ENCODE peak calls at places on chromosomes 4 and X, in eight cellular contexts. U, J, S, K, Y, M, C and V are unnamed samples.

GRCh38 chrX:135295238-135295943 is 13.9 kb upstream of the ETDC start:
- DNase-seq in J (peak; percentile 11), M (no peak), K (peak; percentile 66), C (peak; percentile 39), U (peak; percentile 38), S (peak; percentile 50), Y (peak; percentile 40), V (peak; percentile 46)

GRCh38 chr4:19254476-19254875 is 997.2 kb upstream of the SLIT2 start:
- DNase-seq in K (no peak), J (no peak), C (no peak), S (no peak), M (no peak), Y (no peak), U (peak; percentile 73), V (no peak)

GRCh38 chrX:103624111-103624510 is 4.7 kb upstream of the TCEAL1 start:
- DNase-seq in M (no peak), U (no peak), S (no peak), C (no peak), Y (no peak), J (no peak), K (no peak), V (no peak)

GRCh38 chrX:134013092-134013497 is 27.7 kb upstream of the GPC3 start:
- DNase-seq in Y (no peak), J (no peak), K (no peak), S (no peak), U (peak; percentile 57), C (no peak), M (no peak), V (no peak)

GRCh38 chrX:2848806-2849420 is 20.2 kb downstream of the GYG2 start:
- DNase-seq in K (no peak), M (no peak), S (no peak), C (peak; percentile 54), Y (no peak), U (peak; percentile 74), J (no peak), V (no peak)

GRCh38 chr4:141576585-141577110 is 59.7 kb upstream of the IL15 start:
- DNase-seq in K (no peak), J (no peak), M (no peak), S (no peak), U (no peak), C (no peak), Y (no peak), V (no peak)

GRCh38 chr4:7398104-7398423 is 36.7 kb downstream of the PSAPL1 start:
- DNase-seq in Y (no peak), S (no peak), U (peak; percentile 14), K (peak; percentile 91), M (peak; percentile 58), C (peak; percentile 59), J (peak; percentile 78), V (no peak)

GRCh38 chr4:101464596-101464995 is 117.3 kb upstream of the PPP3CA start:
- DNase-seq in J (no peak), K (no peak), Y (no peak), M (no peak), S (no peak), U (no peak), C (no peak), V (no peak)

GRCh38 chr4:78299565-78299972 is 242.4 kb downstream of the FRAS1 start:
- DNase-seq in C (peak; percentile 17), S (no peak), M (no peak), U (peak; percentile 26), Y (no peak), K (no peak), J (peak; percentile 20), V (no peak)

GRCh38 chr4:99847362-99847976 is 30.8 kb downstream of the DAPP1 start:
- DNase-seq in U (no peak), K (no peak), S (peak; percentile 66), C (no peak), M (no peak), J (no peak), Y (no peak), V (peak; percentile 38)

DNA sequence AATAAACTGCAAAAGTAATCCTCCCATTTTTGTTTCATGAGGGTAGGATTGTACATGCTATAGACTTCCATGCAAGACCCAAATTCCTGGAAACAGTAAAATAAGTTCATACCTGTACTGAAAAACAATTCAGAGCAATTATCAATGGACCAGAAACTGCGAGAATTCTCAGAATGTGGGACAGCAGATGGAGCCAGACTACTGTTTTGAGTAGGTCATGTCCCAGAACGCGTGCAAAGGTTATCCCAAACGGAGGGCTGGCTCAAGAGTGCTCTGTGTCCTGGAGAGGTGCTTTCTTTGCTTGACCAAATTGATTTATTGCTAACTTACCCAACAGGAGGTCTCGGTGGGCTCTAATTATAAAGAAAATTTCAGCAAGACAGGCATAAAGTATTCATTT is 1.7 kb upstream of the MAGEH1 start:
- DNase-seq in M (no peak), K (no peak), Y (no peak), C (peak; percentile 12), J (peak; percentile 8), U (peak; percentile 20), S (no peak), V (no peak)
- TF ChIP-seq CTCF in M (no peak), K (peak; percentile 20), Y (peak; percentile 26), C (peak; percentile 31), J (no peak), U (no peak), S (no peak), V (peak; percentile 13)

GRCh38 chrX:70423937-70424336 is 823 bp downstream of the GDPD2 start:
- DNase-seq in K (no peak), U (no peak), Y (no peak), S (no peak), C (no peak), M (no peak), J (no peak), V (no peak)

GRCh38 chrX:70424801-70425200 is 1.7 kb downstream of the GDPD2 start:
- DNase-seq in J (no peak), C (no peak), S (no peak), U (no peak), K (no peak), M (no peak), Y (no peak), V (no peak)

GRCh38 chrX:70426286-70427278 is 3.5 kb downstream of the GDPD2 start:
- DNase-seq in C (no peak), S (no peak), K (no peak), J (no peak), M (no peak), Y (no peak), U (no peak), V (no peak)

GRCh38 chrX:70421618-70422017 is 1.5 kb upstream of the GDPD2 start:
- DNase-seq in S (no peak), J (no peak), C (no peak), U (peak; percentile 20), K (no peak), M (no peak), Y (no peak), V (no peak)

GRCh38 chrX:70422886-70423336 is at the start of gene GDPD2:
- DNase-seq in S (no peak), U (peak; percentile 45), J (peak; percentile 62), K (no peak), M (no peak), C (no peak), Y (peak; percentile 34), V (no peak)
- TF ChIP-seq CTCF in S (no peak), U (no peak), J (peak; percentile 45), K (no peak), M (no peak), C (no peak), Y (peak; percentile 45), V (no peak)

GRCh38 chr4:183657564-183657963 is 1.4 kb downstream of the RWDD4 start:
- DNase-seq in C (no peak), Y (no peak), K (no peak), S (no peak), M (no peak), J (no peak), U (no peak), V (no peak)

GRCh38 chr4:183659919-183660318 is 826 bp downstream of the TRAPPC11 start:
- DNase-seq in U (no peak), J (no peak), M (no peak), C (peak; percentile 7), S (no peak), Y (no peak), K (no peak), V (no peak)

GRCh38 chr4:183658362-183659028 is 490 bp downstream of the RWDD4 start:
- DNase-seq in Y (peak; percentile 14), J (peak; percentile 38), M (no peak), C (peak; percentile 10), U (peak; percentile 26), K (peak; percentile 17), S (peak; percentile 53), V (peak; percentile 47)

DNA sequence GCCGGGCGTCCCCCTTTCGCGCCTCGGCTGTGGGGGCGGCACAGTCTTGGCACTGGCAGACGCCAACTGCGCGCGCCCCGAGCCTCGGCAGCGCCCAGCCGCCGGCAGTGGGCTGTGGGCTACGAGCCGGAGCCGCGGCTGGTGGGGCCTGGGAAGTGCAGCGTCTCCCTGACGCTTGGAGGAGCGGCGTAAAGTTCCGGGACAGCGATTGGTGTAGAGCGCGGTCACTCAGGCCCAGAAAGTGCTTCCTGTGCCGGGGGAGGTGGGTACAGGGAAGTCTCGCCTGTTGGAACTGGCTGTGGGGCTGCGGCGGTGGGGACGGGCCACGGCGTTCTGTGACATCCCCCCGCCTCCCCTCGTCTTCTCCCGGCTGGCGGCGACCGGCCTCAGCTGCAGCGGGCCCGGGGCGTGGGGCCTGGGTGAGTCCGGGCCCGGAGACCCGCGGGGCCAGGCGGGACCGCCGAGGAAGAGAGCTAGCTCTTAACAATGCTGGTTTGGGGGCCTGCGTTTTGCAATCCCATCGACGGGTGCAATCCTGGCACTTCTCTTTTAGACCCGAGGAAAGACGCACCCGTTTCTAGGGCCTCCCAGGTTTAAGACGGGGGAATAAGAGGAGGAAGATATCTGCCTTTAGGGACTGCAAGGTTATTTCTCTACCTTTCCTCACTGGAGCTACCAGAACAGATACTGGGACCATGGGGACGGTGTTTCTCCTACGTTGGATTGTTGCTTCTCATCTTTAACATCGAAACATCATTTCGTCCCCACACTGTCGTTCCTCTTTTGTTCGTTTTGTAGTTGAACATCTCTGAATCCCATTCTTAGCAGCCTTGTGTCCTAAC is at the start of the genes RWDD4 and TRAPPC11:
- DNase-seq in J (peak; percentile 98), Y (peak; percentile 94), C (peak; percentile 99), U (peak; percentile 99), K (peak; percentile 98), M (peak; percentile 97), S (peak; percentile 93), V (peak; percentile 99)
- TF ChIP-seq CTCF in J (peak; percentile 61), Y (peak; percentile 36), C (peak; percentile 21), U (no peak), K (no peak), M (no peak), S (peak; percentile 7), V (peak; percentile 0)

GRCh38 chr4:112567536-112567935 is 51.6 kb upstream of the NEUROG2 start:
- DNase-seq in U (no peak), C (no peak), J (no peak), M (no peak), K (no peak), Y (no peak), S (no peak), V (no peak)

GRCh38 chr4:112563431-112564200 is 47.6 kb upstream of the NEUROG2 start:
- DNase-seq in M (no peak), S (no peak), J (no peak), C (no peak), K (no peak), U (no peak), Y (no peak), V (no peak)

GRCh38 chr4:112560084-112560483 is 44.1 kb upstream of the NEUROG2 start:
- DNase-seq in M (no peak), K (no peak), C (no peak), Y (no peak), U (no peak), J (no peak), S (peak; percentile 14), V (no peak)

GRCh38 chr4:112562254-112562653 is 46.3 kb upstream of the NEUROG2 start:
- DNase-seq in Y (no peak), C (no peak), U (no peak), K (no peak), S (no peak), M (no peak), J (no peak), V (no peak)

GRCh38 chr4:112564706-112565270 is 48.8 kb upstream of the NEUROG2 start:
- DNase-seq in C (no peak), K (no peak), Y (no peak), J (no peak), M (no peak), U (no peak), S (peak; percentile 3), V (no peak)
- TF ChIP-seq CTCF in C (no peak), K (no peak), Y (no peak), J (no peak), M (no peak), U (no peak), S (no peak), V (no peak)